ENCODE peak calls at places on chromosomes 12 and 14, in five cellular contexts. J is stimulated activated CD4-positive, alpha-beta T cell treated with anti-CD3 and anti-CD28 coated beads, TNF-alpha, amount 100 ng/mL, for 4 hours; S is activated T-cell treated with anti-CD3 and anti-CD28 coated beads for 1 hour; R is CD8-positive, alpha-beta T cell; A is NCI-H1694. E is an unnamed sample.

GRCh38 chr12:66092559-66093269 is 37.8 kb downstream of the LLPH start:
- DNase-seq in A (no peak), S (no peak), J (no peak), R (no peak), E (no peak)

GRCh38 chr12:11581179-11581755 is 68.2 kb upstream of the ETV6 start:
- DNase-seq in R (peak), S (peak), A (peak), J (peak), E (no peak)

GRCh38 chr12:66901136-66901932 is 222.5 kb upstream of the GRIP1 start:
- DNase-seq in S (no peak), A (no peak), R (no peak), J (no peak), E (no peak)

GRCh38 chr14:84225243-84225642 is 1304.7 kb upstream of the FLRT2 start:
- DNase-seq in R (no peak), J (no peak), S (no peak), A (no peak), E (no peak)

GRCh38 chr12:122028601-122029560 is 7.2 kb downstream of the BCL7A start:
- DNase-seq in A (no peak), R (peak), J (no peak), S (no peak), E (no peak)

GRCh38 chr12:55932546-55932919 is 1.6 kb downstream of the DGKA start:
- DNase-seq in J (peak), R (peak), A (no peak), S (peak), E (no peak)

GRCh38 chr14:104447750-104448149 is 131.8 kb upstream of the C14orf180 start:
- DNase-seq in A (no peak), R (no peak), S (no peak), J (no peak), E (no peak)

GRCh38 chr12:25248732-25249131 is 2.0 kb downstream of the KRAS start:
- DNase-seq in S (no peak), A (no peak), J (no peak), R (no peak), E (no peak)

GRCh38 chr12:68013181-68013580 is 23.9 kb downstream of the IFNG-AS1 start:
- DNase-seq in J (no peak), S (no peak), R (no peak), A (no peak), E (no peak)

GRCh38 chr12:67710582-67710981 is 62.0 kb downstream of the DYRK2 start:
- DNase-seq in J (no peak), S (no peak), A (no peak), R (no peak), E (no peak)

GRCh38 chr14:99677231-99677891 is 6.7 kb upstream of the CYP46A1 start:
- DNase-seq in A (no peak), R (no peak), S (no peak), J (no peak), E (no peak)

GRCh38 chr14:103613517-103613916 is 15.5 kb upstream of the KLC1 start:
- DNase-seq in R (no peak), A (no peak), J (no peak), S (no peak), E (no peak)

GRCh38 chr12:122873540-122873939 is 22.4 kb downstream of the VPS37B start:
- DNase-seq in A (no peak), J (no peak), S (no peak), R (peak), E (no peak)

GRCh38 chr14:101188571-101188915 is 285.0 kb upstream of the RTL1 start:
- DNase-seq in S (no peak), R (no peak), A (no peak), J (no peak), E (no peak)

GRCh38 chr12:50121636-50122035 is 9.6 kb downstream of the COX14 start:
- DNase-seq in R (no peak), S (no peak), A (no peak), J (no peak), E (no peak)

GRCh38 chr12:46368138-46368537 is 4.4 kb downstream of the SLC38A2 start:
- DNase-seq in R (no peak), S (no peak), J (no peak), A (no peak), E (no peak)

GRCh38 chr12:3054993-3055711 is 22.0 kb upstream of the TSPAN9 start:
- DNase-seq in A (no peak), R (no peak), S (no peak), J (no peak), E (no peak)

GRCh38 chr12:22312336-22312735 is 22.2 kb downstream of the ST8SIA1 start:
- DNase-seq in R (no peak), A (no peak), J (no peak), S (no peak), E (no peak)

GRCh38 chr12:65434737-65435136 is 156.3 kb downstream of the MSRB3 start:
- DNase-seq in A (no peak), R (no peak), J (no peak), S (no peak), E (no peak)

GRCh38 chr12:98644433-98644711 is 216 bp downstream of the IKBIP start:
- DNase-seq in R (no peak), J (no peak), S (no peak), A (no peak), E (peak)

GRCh38 chr12:77734489-77734888 is 96.2 kb upstream of the NAV3 start:
- DNase-seq in J (no peak), R (no peak), A (no peak), S (no peak), E (no peak)

GRCh38 chr12:105706321-105706972 is 376.0 kb downstream of the C12orf75 start:
- DNase-seq in J (no peak), R (no peak), A (no peak), S (no peak), E (peak)

GRCh38 chr12:123713398-123714301 is 1.5 kb downstream of the ATP6V0A2 start:
- DNase-seq in A (no peak), R (no peak), J (no peak), S (no peak), E (no peak)

GRCh38 chr14:101077511-101078074 is 174.1 kb upstream of the RTL1 start:
- DNase-seq in S (no peak), R (no peak), A (no peak), J (no peak), E (peak)

GRCh38 chr12:31106101-31106803 is 32.6 kb downstream of the DDX11 start:
- DNase-seq in S (no peak), R (no peak), A (peak), J (no peak), E (peak)

GRCh38 chr12:47798481-47798948 is 21.2 kb downstream of the HDAC7 start:
- DNase-seq in S (no peak), A (no peak), J (no peak), R (no peak), E (no peak)

GRCh38 chr14:51650721-51651387 is 856 bp upstream of the FRMD6 start:
- DNase-seq in S (no peak), R (no peak), J (no peak), A (no peak), E (peak)

GRCh38 chr12:132429932-132430643 is 59.9 kb upstream of the FBRSL1 start:
- DNase-seq in J (no peak), S (peak), R (peak), A (peak), E (peak)

GRCh38 chr12:130240831-130241590 is 78.7 kb downstream of the FZD10 start:
- DNase-seq in S (no peak), J (no peak), R (no peak), A (no peak), E (no peak)

GRCh38 chr12:81520064-81520945 is 238.8 kb downstream of the PPFIA2 start:
- DNase-seq in R (no peak), A (no peak), S (no peak), J (no peak), E (no peak)